ENCODE peak calls at places on chromosomes 7 and 10, in five cellular contexts. One of them, this sample, is unnamed.

GRCh38 chr10:126921974-126922525 is 16.8 kb downstream of the DOCK1 start:
- DNase-seq in H1: no peak
- DNase-seq in transverse colon: no peak
- DNase-seq in GM12892: no peak
- DNase-seq in stomach: no peak
- DNase-seq in this sample: no peak

GRCh38 chr10:32960022-32960421 is 2.0 kb upstream of the ITGB1 start:
- DNase-seq in stomach: no peak
- DNase-seq in H1: no peak
- DNase-seq in transverse colon: no peak
- DNase-seq in GM12892: no peak
- DNase-seq in this sample: no peak

GRCh38 chr7:47475880-47476227 is 106.1 kb downstream of the TNS3 start:
- DNase-seq in transverse colon: no peak
- DNase-seq in H1: no peak
- DNase-seq in stomach: no peak
- DNase-seq in GM12892: no peak
- DNase-seq in this sample: no peak

GRCh38 chr10:71727429-71728217 is 8.0 kb upstream of the C10orf105 start:
- DNase-seq in transverse colon: peak
- DNase-seq in stomach: peak
- DNase-seq in H1: no peak
- DNase-seq in GM12892: peak
- DNase-seq in this sample: peak

GRCh38 chr10:14645239-14645960 is 129.3 kb downstream of the FAM107B start:
- DNase-seq in H1: no peak
- DNase-seq in GM12892: no peak
- DNase-seq in transverse colon: no peak
- DNase-seq in stomach: no peak
- DNase-seq in this sample: no peak

GRCh38 chr7:2519119-2519930 is at the start of gene LFNG:
- DNase-seq in H1: no peak
- DNase-seq in stomach: peak
- DNase-seq in GM12892: peak
- DNase-seq in transverse colon: peak
- DNase-seq in this sample: peak

GRCh38 chr7:64849250-64849923 is 53.7 kb upstream of the ZNF273 start:
- DNase-seq in stomach: no peak
- DNase-seq in GM12892: no peak
- DNase-seq in transverse colon: no peak
- DNase-seq in H1: no peak
- DNase-seq in this sample: no peak

GRCh38 chr7:100866721-100867039 is 507 bp upstream of the TRIP6 start:
- DNase-seq in stomach: no peak
- DNase-seq in GM12892: no peak
- DNase-seq in H1: no peak
- DNase-seq in transverse colon: no peak
- DNase-seq in this sample: no peak

GRCh38 chr10:100143756-100144155 is 42.1 kb downstream of the ERLIN1 start:
- DNase-seq in transverse colon: no peak
- DNase-seq in GM12892: no peak
- DNase-seq in stomach: no peak
- DNase-seq in H1: no peak
- DNase-seq in this sample: no peak

GRCh38 chr10:132684164-132684891 is 101.6 kb downstream of the NKX6-2 start:
- DNase-seq in H1: no peak
- DNase-seq in stomach: no peak
- DNase-seq in GM12892: no peak
- DNase-seq in transverse colon: no peak
- DNase-seq in this sample: no peak

GRCh38 chr7:68146970-68147369 is 1150.3 kb downstream of the TYW1 start:
- DNase-seq in GM12892: no peak
- DNase-seq in H1: no peak
- DNase-seq in transverse colon: no peak
- DNase-seq in stomach: no peak
- DNase-seq in this sample: no peak

GRCh38 chr10:119323085-119323670 is 115.8 kb downstream of the GRK5 start:
- DNase-seq in H1: no peak
- DNase-seq in stomach: no peak
- DNase-seq in GM12892: no peak
- DNase-seq in transverse colon: no peak
- DNase-seq in this sample: no peak

GRCh38 chr10:124728830-124729661 is 15.1 kb downstream of the FAM53B start:
- DNase-seq in transverse colon: peak
- DNase-seq in H1: no peak
- DNase-seq in stomach: no peak
- DNase-seq in GM12892: no peak
- DNase-seq in this sample: no peak

GRCh38 chr10:124725791-124726190 is 18.4 kb downstream of the FAM53B start:
- DNase-seq in transverse colon: no peak
- DNase-seq in stomach: no peak
- DNase-seq in H1: no peak
- DNase-seq in GM12892: no peak
- DNase-seq in this sample: no peak

GRCh38 chr10:124730790-124731189 is 13.4 kb downstream of the FAM53B start:
- DNase-seq in transverse colon: no peak
- DNase-seq in GM12892: no peak
- DNase-seq in stomach: no peak
- DNase-seq in H1: no peak
- DNase-seq in this sample: no peak

GRCh38 chr10:124727389-124727960 is 16.7 kb downstream of the FAM53B start:
- DNase-seq in transverse colon: peak
- DNase-seq in GM12892: no peak
- DNase-seq in stomach: no peak
- DNase-seq in H1: no peak
- DNase-seq in this sample: peak

GRCh38 chr10:124728071-124728829 is 15.9 kb downstream of the FAM53B start:
- DNase-seq in GM12892: no peak
- DNase-seq in stomach: no peak
- DNase-seq in H1: no peak
- DNase-seq in transverse colon: peak
- DNase-seq in this sample: no peak
- TF ChIP-seq POLR2AphosphoS5 in GM12892: no peak
- TF ChIP-seq POLR2AphosphoS5 in stomach: peak
- TF ChIP-seq POLR2AphosphoS5 in H1: no peak
- TF ChIP-seq POLR2AphosphoS5 in transverse colon: peak
- TF ChIP-seq POLR2AphosphoS5 in this sample: peak

GRCh38 chr10:44975487-44976331 is 2.9 kb downstream of the DEPP1 start:
- DNase-seq in GM12892: no peak
- DNase-seq in stomach: peak
- DNase-seq in transverse colon: peak
- DNase-seq in H1: no peak
- DNase-seq in this sample: no peak
- TF ChIP-seq POLR2AphosphoS5 in GM12892: no peak
- TF ChIP-seq POLR2AphosphoS5 in stomach: no peak
- TF ChIP-seq POLR2AphosphoS5 in transverse colon: peak
- TF ChIP-seq POLR2AphosphoS5 in H1: no peak
- TF ChIP-seq POLR2AphosphoS5 in this sample: no peak

GRCh38 chr10:806451-807162 is 117.1 kb upstream of the DIP2C start:
- DNase-seq in transverse colon: no peak
- DNase-seq in stomach: no peak
- DNase-seq in GM12892: no peak
- DNase-seq in H1: no peak
- DNase-seq in this sample: no peak

GRCh38 chr10:805635-806305 is 116.3 kb upstream of the DIP2C start:
- DNase-seq in H1: no peak
- DNase-seq in GM12892: no peak
- DNase-seq in stomach: no peak
- DNase-seq in transverse colon: no peak
- DNase-seq in this sample: no peak

GRCh38 chr10:804787-805634 is 115.5 kb upstream of the DIP2C start:
- DNase-seq in GM12892: no peak
- DNase-seq in H1: no peak
- DNase-seq in stomach: no peak
- DNase-seq in transverse colon: no peak
- DNase-seq in this sample: no peak

GRCh38 chr10:807958-808353 is 118.5 kb upstream of the DIP2C start:
- DNase-seq in H1: no peak
- DNase-seq in GM12892: no peak
- DNase-seq in stomach: no peak
- DNase-seq in transverse colon: no peak
- DNase-seq in this sample: no peak

GRCh38 chr10:807163-807957 is 117.9 kb upstream of the DIP2C start:
- DNase-seq in GM12892: no peak
- DNase-seq in H1: no peak
- DNase-seq in transverse colon: no peak
- DNase-seq in stomach: no peak
- DNase-seq in this sample: no peak
- TF ChIP-seq POLR2AphosphoS5 in GM12892: no peak
- TF ChIP-seq POLR2AphosphoS5 in H1: peak
- TF ChIP-seq POLR2AphosphoS5 in transverse colon: no peak
- TF ChIP-seq POLR2AphosphoS5 in stomach: no peak
- TF ChIP-seq POLR2AphosphoS5 in this sample: no peak

GRCh38 chr10:18500576-18500975 is 150.8 kb downstream of the NSUN6 start:
- DNase-seq in stomach: no peak
- DNase-seq in GM12892: no peak
- DNase-seq in transverse colon: no peak
- DNase-seq in H1: no peak
- DNase-seq in this sample: no peak

GRCh38 chr10:18504161-18504560 is 147.2 kb downstream of the NSUN6 start:
- DNase-seq in GM12892: no peak
- DNase-seq in stomach: no peak
- DNase-seq in H1: no peak
- DNase-seq in transverse colon: no peak
- DNase-seq in this sample: no peak

GRCh38 chr10:18497955-18498354 is 153.4 kb downstream of the NSUN6 start:
- DNase-seq in stomach: no peak
- DNase-seq in transverse colon: no peak
- DNase-seq in H1: no peak
- DNase-seq in GM12892: no peak
- DNase-seq in this sample: no peak

GRCh38 chr10:18501610-18502009 is 149.8 kb downstream of the NSUN6 start:
- DNase-seq in H1: no peak
- DNase-seq in GM12892: no peak
- DNase-seq in transverse colon: no peak
- DNase-seq in stomach: no peak
- DNase-seq in this sample: no peak

DNA sequence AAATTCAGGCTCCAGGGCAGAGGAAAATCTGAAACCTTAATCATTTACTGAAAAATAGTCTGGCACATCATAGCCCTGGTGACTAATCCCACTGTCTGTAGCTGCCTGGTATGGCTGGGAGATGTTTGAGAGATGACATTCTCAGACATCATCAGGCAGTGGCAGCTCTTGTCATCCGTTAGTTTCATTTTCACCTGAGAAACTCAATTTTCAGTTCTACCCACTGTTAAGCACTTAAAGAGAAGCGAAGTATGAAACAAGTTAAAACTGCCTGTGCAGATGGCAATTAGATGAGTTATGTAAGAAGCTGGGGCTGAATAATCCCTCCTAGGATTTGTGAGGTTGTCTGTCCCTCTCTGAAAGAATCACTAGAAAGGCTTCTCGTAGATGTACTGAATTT is 150.2 kb downstream of the NSUN6 start:
- DNase-seq in GM12892: peak
- DNase-seq in transverse colon: no peak
- DNase-seq in stomach: no peak
- DNase-seq in H1: no peak
- DNase-seq in this sample: no peak
- TF ChIP-seq POLR2AphosphoS5 in GM12892: no peak
- TF ChIP-seq POLR2AphosphoS5 in transverse colon: no peak
- TF ChIP-seq POLR2AphosphoS5 in stomach: no peak
- TF ChIP-seq POLR2AphosphoS5 in H1: no peak
- TF ChIP-seq POLR2AphosphoS5 in this sample: no peak

GRCh38 chr10:51843966-51844365 is 144.6 kb upstream of the CSTF2T start:
- DNase-seq in H1: no peak
- DNase-seq in GM12892: no peak
- DNase-seq in stomach: no peak
- DNase-seq in transverse colon: no peak
- DNase-seq in this sample: no peak
- TF ChIP-seq POLR2AphosphoS5 in H1: no peak
- TF ChIP-seq POLR2AphosphoS5 in GM12892: no peak
- TF ChIP-seq POLR2AphosphoS5 in stomach: no peak
- TF ChIP-seq POLR2AphosphoS5 in transverse colon: no peak
- TF ChIP-seq POLR2AphosphoS5 in this sample: no peak

This sample was measured in prostate gland.